ENCODE peak calls at places on chromosome 6, in four cellular contexts. L, F, Z and B are unnamed samples.

GRCh38 chr6:158642097-158642601 is 2.4 kb downstream of the DYNLT1 start:
- DNase-seq in Z (no peak), F (peak), L (no peak), B (no peak)

GRCh38 chr6:167501831-167502385 is 177.0 kb downstream of the TTLL2 start:
- DNase-seq in F (peak), Z (peak), L (no peak), B (no peak)

GRCh38 chr6:108193120-108193519 is 27.3 kb downstream of the NR2E1 start:
- DNase-seq in Z (no peak), F (no peak), L (no peak), B (no peak)

GRCh38 chr6:72461144-72461543 is 160.7 kb upstream of the KCNQ5 start:
- DNase-seq in L (no peak), F (peak), Z (no peak), B (no peak)

GRCh38 chr6:146598785-146599405 is at the start of gene ADGB:
- DNase-seq in L (no peak), Z (no peak), F (peak), B (no peak)

GRCh38 chr6:140736227-140736626 is 1361.8 kb upstream of the CITED2 start:
- DNase-seq in L (no peak), Z (no peak), F (peak), B (no peak)

GRCh38 chr6:26440977-26441358 is 664 bp downstream of the BTN3A3 start:
- DNase-seq in Z (no peak), F (no peak), L (no peak), B (no peak)

GRCh38 chr6:22468566-22468965 is 100.8 kb upstream of the HDGFL1 start:
- DNase-seq in L (no peak), F (peak), Z (no peak), B (no peak)

GRCh38 chr6:44020148-44020547 is 107.1 kb downstream of the MRPL14 start:
- DNase-seq in L (no peak), Z (no peak), F (no peak), B (no peak)

GRCh38 chr6:34305982-34306702 is 57.3 kb upstream of the SMIM29 start:
- DNase-seq in F (peak), Z (peak), L (no peak), B (no peak)

GRCh38 chr6:95142661-95143060 is 434.7 kb upstream of the MANEA start:
- DNase-seq in Z (no peak), L (no peak), F (no peak), B (no peak)

GRCh38 chr6:13708679-13709261 is 2.9 kb downstream of the RANBP9 start:
- DNase-seq in F (peak), L (no peak), Z (no peak), B (no peak)

GRCh38 chr6:82705579-82705978 is 342.0 kb downstream of the TPBG start:
- DNase-seq in Z (no peak), F (no peak), L (no peak), B (no peak)

GRCh38 chr6:170131351-170131750 is 159.5 kb downstream of the DLL1 start:
- DNase-seq in Z (no peak), L (no peak), F (no peak), B (no peak)

GRCh38 chr6:39080246-39080875 is 31.8 kb downstream of the GLP1R start:
- DNase-seq in L (no peak), Z (no peak), F (no peak), B (no peak)

GRCh38 chr6:148520109-148520841 is 177.6 kb downstream of the SASH1 start:
- DNase-seq in Z (no peak), F (no peak), L (no peak), B (no peak)

GRCh38 chr6:165883851-165884640 is 221.0 kb upstream of the PDE10A start:
- DNase-seq in Z (no peak), L (no peak), F (peak), B (no peak)

GRCh38 chr6:165886169-165886568 is 223.1 kb upstream of the PDE10A start:
- DNase-seq in Z (no peak), F (no peak), L (no peak), B (no peak)

GRCh38 chr6:165880721-165881120 is 217.7 kb upstream of the PDE10A start:
- DNase-seq in Z (no peak), L (no peak), F (no peak), B (no peak)

GRCh38 chr6:165881812-165882211 is 218.8 kb upstream of the PDE10A start:
- DNase-seq in F (no peak), L (no peak), Z (no peak), B (no peak)

GRCh38 chr6:165884813-165885765 is 222.0 kb upstream of the PDE10A start:
- DNase-seq in L (peak), Z (peak), F (peak), B (no peak)
- TF ChIP-seq CTCF in L (peak), Z (peak), F (peak), B (peak)

GRCh38 chr6:2396856-2397640 is 151.6 kb upstream of the GMDS start:
- DNase-seq in L (no peak), Z (no peak), F (peak), B (no peak)

GRCh38 chr6:2396292-2396691 is 150.9 kb upstream of the GMDS start:
- DNase-seq in F (no peak), Z (no peak), L (no peak), B (no peak)
- TF ChIP-seq CTCF in F (peak), Z (peak), L (no peak), B (no peak)

GRCh38 chr6:20340459-20340858 is 61.2 kb upstream of the E2F3 start:
- DNase-seq in Z (no peak), L (no peak), F (no peak), B (no peak)
- TF ChIP-seq CTCF in Z (no peak), L (no peak), F (no peak), B (no peak)

GRCh38 chr6:68967549-68968300 is 332.6 kb downstream of the ADGRB3 start:
- DNase-seq in Z (no peak), L (peak), F (peak), B (no peak)

DNA sequence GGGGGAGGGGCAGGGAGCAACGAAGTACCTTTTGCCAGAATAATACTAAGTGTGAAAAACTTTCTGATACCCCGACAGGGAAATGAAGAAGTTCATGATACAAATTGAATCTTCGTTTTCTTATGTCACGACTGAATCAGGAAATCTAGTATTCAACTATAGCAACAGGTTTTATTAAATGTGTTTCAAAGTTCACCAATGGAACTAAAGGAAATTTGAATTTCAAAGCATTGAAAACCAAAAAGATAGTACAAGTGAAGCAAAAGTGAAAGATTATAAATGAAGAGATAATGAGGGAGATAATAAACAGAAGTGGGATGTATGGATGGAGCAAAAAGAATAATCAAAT is 333.2 kb downstream of the ADGRB3 start:
- DNase-seq in Z (no peak), F (no peak), L (no peak), B (no peak)
- TF ChIP-seq CTCF in Z (no peak), F (no peak), L (peak), B (no peak)

GRCh38 chr6:66555082-66555481 is 848.1 kb upstream of the EYS start:
- DNase-seq in Z (no peak), F (peak), L (no peak), B (no peak)

GRCh38 chr6:66561479-66561878 is 854.5 kb upstream of the EYS start:
- DNase-seq in L (no peak), Z (no peak), F (no peak), B (no peak)

GRCh38 chr6:66556936-66557335 is 849.9 kb upstream of the EYS start:
- DNase-seq in F (peak), L (no peak), Z (no peak), B (no peak)

GRCh38 chr6:66558189-66558588 is 851.2 kb upstream of the EYS start:
- DNase-seq in Z (no peak), F (peak), L (no peak), B (no peak)
- TF ChIP-seq CTCF in Z (no peak), F (peak), L (no peak), B (no peak)

GRCh38 chr6:157227202-157228166 is 95.8 kb downstream of the TMEM242 start:
- DNase-seq in F (peak), L (no peak), Z (no peak), B (no peak)
- TF ChIP-seq CTCF in F (peak), L (peak), Z (peak), B (peak)

DNA sequence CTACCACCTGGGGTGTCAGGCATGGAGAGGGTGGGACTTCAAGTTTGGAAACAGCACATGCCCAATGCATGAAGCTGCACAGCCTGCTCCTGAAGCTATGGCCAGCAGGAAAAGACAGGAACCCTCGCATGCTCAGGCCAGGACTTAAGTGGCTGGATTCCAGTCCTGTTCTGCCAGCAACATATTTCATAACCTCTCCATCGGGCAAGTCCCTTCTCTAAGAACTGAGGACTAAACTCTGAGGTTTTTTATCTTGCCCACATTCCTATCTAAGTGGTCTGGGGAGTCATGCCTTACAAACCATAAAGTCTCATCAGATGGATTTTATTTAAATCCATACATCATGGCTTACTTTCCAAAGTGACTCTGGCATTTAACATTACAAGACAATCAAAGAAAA is 27.5 kb upstream of the AGPAT4 start:
- DNase-seq in L (no peak), F (peak), Z (no peak), B (no peak)
- TF ChIP-seq CTCF in L (no peak), F (no peak), Z (no peak), B (no peak)